ENCODE peak calls at places on chromosomes 6 and 20, in eight cellular contexts. G is NCI-H524, Q is GM04504, R is prostate gland, X is fibroblast of the aortic adventitia, W is lung, H is substantia nigra, A is tibial artery. F is an unnamed sample.

GRCh38 chr6:42696526-42697267 is 25.7 kb downstream of the PRPH2 start:
- DNase-seq in Q (peak), G (no peak), R (no peak), X (peak), W (no peak), H (no peak), A (no peak), F (no peak)

GRCh38 chr6:45691426-45691825 is 313.7 kb upstream of the SUPT3H start:
- DNase-seq in G (no peak), W (no peak), Q (no peak), X (no peak), R (no peak), A (no peak), H (no peak), F (no peak)

GRCh38 chr6:110421749-110422443 is 6.5 kb upstream of the DDO start:
- DNase-seq in X (no peak), G (no peak), Q (no peak), H (no peak), W (no peak), A (no peak), R (no peak), F (no peak)

GRCh38 chr6:41336824-41337223 is 1.4 kb downstream of the NCR2 start:
- DNase-seq in X (no peak), G (peak), R (no peak), W (no peak), Q (no peak), H (no peak), A (no peak), F (no peak)

GRCh38 chr20:36197271-36197670 is 39.0 kb upstream of the AAR2 start:
- DNase-seq in A (no peak), W (no peak), X (no peak), Q (no peak), G (no peak), H (no peak), R (no peak), F (no peak)

GRCh38 chr6:165662671-165663282 is at the start of gene PDE10A:
- DNase-seq in Q (no peak), X (peak), G (no peak), R (no peak), A (peak), H (no peak), W (no peak), F (no peak)

GRCh38 chr6:140252099-140252498 is 877.7 kb upstream of the CITED2 start:
- DNase-seq in H (no peak), Q (no peak), G (no peak), W (no peak), X (peak), A (no peak), R (no peak), F (no peak)

GRCh38 chr6:127932708-127933107 is 31.9 kb upstream of the THEMIS start:
- DNase-seq in A (no peak), W (no peak), Q (no peak), G (no peak), R (no peak), X (no peak), H (no peak), F (no peak)

GRCh38 chr6:133613231-133613630 is 275.7 kb upstream of the TCF21 start:
- DNase-seq in X (peak), G (no peak), R (no peak), A (no peak), Q (no peak), H (no peak), W (no peak), F (no peak)

GRCh38 chr20:58923117-58923712 is 57.8 kb upstream of the NELFCD start:
- DNase-seq in G (no peak), W (no peak), X (no peak), A (no peak), Q (no peak), H (no peak), R (no peak), F (no peak)

GRCh38 chr6:101761124-101761601 is 367.7 kb downstream of the GRIK2 start:
- DNase-seq in Q (peak), X (peak), W (no peak), A (no peak), G (no peak), R (no peak), H (no peak), F (peak)

GRCh38 chr20:57993738-57994431 is 234.6 kb downstream of the ANKRD60 start:
- DNase-seq in G (no peak), X (no peak), W (no peak), A (no peak), Q (no peak), R (peak), H (no peak), F (no peak)

GRCh38 chr20:9323622-9324021 is 190.8 kb upstream of the LAMP5 start:
- DNase-seq in Q (no peak), A (no peak), W (no peak), X (no peak), R (no peak), H (no peak), G (no peak), F (no peak)

GRCh38 chr6:110180228-110181008 is at the start of gene CDC40:
- DNase-seq in Q (no peak), G (peak), A (peak), X (no peak), W (peak), H (peak), R (peak), F (no peak)

GRCh38 chr6:81668615-81669047 is 83.8 kb downstream of the TENT5A start:
- DNase-seq in R (no peak), W (no peak), Q (no peak), H (no peak), X (no peak), G (no peak), A (no peak), F (no peak)

GRCh38 chr6:215335-216034 is 76.8 kb upstream of the DUSP22 start:
- DNase-seq in A (no peak), H (no peak), W (peak), R (no peak), G (no peak), Q (no peak), X (peak), F (no peak)

GRCh38 chr6:35725721-35726438 is 11.0 kb upstream of the ARMC12 start:
- DNase-seq in H (no peak), G (no peak), Q (no peak), W (peak), A (peak), X (no peak), R (peak), F (no peak)

GRCh38 chr6:27260339-27260738 is 12.8 kb downstream of the PRSS16 start:
- DNase-seq in A (no peak), R (no peak), Q (no peak), H (no peak), X (no peak), W (no peak), G (no peak), F (no peak)

GRCh38 chr6:110491644-110492317 is 15.4 kb upstream of the SLC22A16 start:
- DNase-seq in Q (no peak), G (peak), W (no peak), R (no peak), A (no peak), H (no peak), X (peak), F (no peak)

GRCh38 chr20:45963059-45964011 is 8.7 kb downstream of the ZNF335 start:
- DNase-seq in G (no peak), A (peak), X (peak), R (no peak), H (no peak), W (no peak), Q (no peak), F (no peak)

GRCh38 chr20:46021361-46022359 is 7.4 kb upstream of the SLC12A5 start:
- DNase-seq in R (no peak), W (no peak), X (no peak), H (peak), Q (no peak), A (no peak), G (peak), F (no peak)

GRCh38 chr20:38870733-38871559 is 55.3 kb upstream of the FAM83D start:
- DNase-seq in W (peak), X (no peak), H (no peak), Q (no peak), R (no peak), A (peak), G (peak), F (no peak)

GRCh38 chr20:53330744-53331143 is 262.9 kb downstream of the ZNF217 start:
- DNase-seq in X (peak), R (no peak), G (no peak), H (no peak), A (no peak), Q (no peak), W (no peak), F (no peak)

GRCh38 chr20:36061754-36062153 is 92.8 kb upstream of the EPB41L1 start:
- DNase-seq in G (no peak), Q (no peak), R (no peak), X (peak), H (peak), A (no peak), W (no peak), F (no peak)

GRCh38 chr6:159762681-159763293 is 942 bp downstream of the ACAT2 start:
- DNase-seq in H (peak), X (peak), R (peak), W (no peak), A (peak), Q (no peak), G (no peak), F (no peak)

GRCh38 chr6:2441881-2442475 is 196.6 kb upstream of the GMDS start:
- DNase-seq in H (no peak), R (no peak), X (no peak), G (no peak), W (no peak), Q (no peak), A (no peak), F (no peak)

GRCh38 chr20:63497946-63498935 is 642 bp downstream of the EEF1A2 start:
- DNase-seq in X (no peak), R (no peak), Q (no peak), A (no peak), G (no peak), W (no peak), H (no peak), F (no peak)